ENCODE peak calls at places on chromosomes 6 and 20, in ten cellular contexts. One of them, this sample, is unnamed.

GRCh38 chr20:32564921-32565734 is 20.0 kb downstream of the NOL4L start:
- DNase-seq in stimulated activated CD4-positive, alpha-beta T cell treated with anti-CD3 and anti-CD28 coated beads, Interleukin-12 subunit alpha, Interleukin-12 subunit beta, amount 100 ng/mL, for 48 hours: no peak
- DNase-seq in naive thymus-derived CD8-positive, alpha-beta T cell: no peak
- DNase-seq in nephron progenitor cell: no peak
- DNase-seq in HFFc6: no peak
- DNase-seq in NCI-H82: no peak
- DNase-seq in fibroblast of mammary gland: no peak
- DNase-seq in right cardiac atrium: peak; percentile 87
- DNase-seq in left ventricle myocardium inferior: peak; percentile 57
- DNase-seq in activated CD8-positive, alpha-beta memory T cell treated with anti-CD3 and anti-CD28 coated beads for 4 hours: no peak
- DNase-seq in this sample: no peak

GRCh38 chr6:161271343-161272019 is 2.4 kb downstream of the AGPAT4 start:
- DNase-seq in stimulated activated CD4-positive, alpha-beta T cell treated with anti-CD3 and anti-CD28 coated beads, Interleukin-12 subunit alpha, Interleukin-12 subunit beta, amount 100 ng/mL, for 48 hours: no peak
- DNase-seq in left ventricle myocardium inferior: no peak
- DNase-seq in HFFc6: no peak
- DNase-seq in naive thymus-derived CD8-positive, alpha-beta T cell: no peak
- DNase-seq in NCI-H82: peak; percentile 43
- DNase-seq in nephron progenitor cell: no peak
- DNase-seq in activated CD8-positive, alpha-beta memory T cell treated with anti-CD3 and anti-CD28 coated beads for 4 hours: no peak
- DNase-seq in fibroblast of mammary gland: no peak
- DNase-seq in right cardiac atrium: no peak
- DNase-seq in this sample: no peak

GRCh38 chr6:37061157-37061804 is 55.8 kb downstream of the FGD2 start:
- DNase-seq in nephron progenitor cell: no peak
- DNase-seq in HFFc6: no peak
- DNase-seq in stimulated activated CD4-positive, alpha-beta T cell treated with anti-CD3 and anti-CD28 coated beads, Interleukin-12 subunit alpha, Interleukin-12 subunit beta, amount 100 ng/mL, for 48 hours: no peak
- DNase-seq in naive thymus-derived CD8-positive, alpha-beta T cell: no peak
- DNase-seq in left ventricle myocardium inferior: peak; percentile 40
- DNase-seq in NCI-H82: no peak
- DNase-seq in right cardiac atrium: peak; percentile 71
- DNase-seq in activated CD8-positive, alpha-beta memory T cell treated with anti-CD3 and anti-CD28 coated beads for 4 hours: no peak
- DNase-seq in fibroblast of mammary gland: no peak
- DNase-seq in this sample: peak; percentile 54

GRCh38 chr20:18702736-18703135 is 110.8 kb upstream of the SCP2D1 start:
- DNase-seq in NCI-H82: no peak
- DNase-seq in left ventricle myocardium inferior: peak; percentile 47
- DNase-seq in HFFc6: no peak
- DNase-seq in activated CD8-positive, alpha-beta memory T cell treated with anti-CD3 and anti-CD28 coated beads for 4 hours: no peak
- DNase-seq in nephron progenitor cell: no peak
- DNase-seq in fibroblast of mammary gland: peak; percentile 64
- DNase-seq in naive thymus-derived CD8-positive, alpha-beta T cell: no peak
- DNase-seq in right cardiac atrium: peak; percentile 74
- DNase-seq in stimulated activated CD4-positive, alpha-beta T cell treated with anti-CD3 and anti-CD28 coated beads, Interleukin-12 subunit alpha, Interleukin-12 subunit beta, amount 100 ng/mL, for 48 hours: no peak
- DNase-seq in this sample: no peak

GRCh38 chr20:6665621-6666345 is 101.7 kb upstream of the BMP2 start:
- DNase-seq in NCI-H82: no peak
- DNase-seq in left ventricle myocardium inferior: no peak
- DNase-seq in stimulated activated CD4-positive, alpha-beta T cell treated with anti-CD3 and anti-CD28 coated beads, Interleukin-12 subunit alpha, Interleukin-12 subunit beta, amount 100 ng/mL, for 48 hours: no peak
- DNase-seq in nephron progenitor cell: no peak
- DNase-seq in right cardiac atrium: no peak
- DNase-seq in HFFc6: no peak
- DNase-seq in naive thymus-derived CD8-positive, alpha-beta T cell: no peak
- DNase-seq in activated CD8-positive, alpha-beta memory T cell treated with anti-CD3 and anti-CD28 coated beads for 4 hours: no peak
- DNase-seq in fibroblast of mammary gland: no peak
- DNase-seq in this sample: no peak

GRCh38 chr20:4161447-4162251 is 146.3 kb upstream of the RNF24 start:
- DNase-seq in naive thymus-derived CD8-positive, alpha-beta T cell: no peak
- DNase-seq in activated CD8-positive, alpha-beta memory T cell treated with anti-CD3 and anti-CD28 coated beads for 4 hours: no peak
- DNase-seq in HFFc6: no peak
- DNase-seq in stimulated activated CD4-positive, alpha-beta T cell treated with anti-CD3 and anti-CD28 coated beads, Interleukin-12 subunit alpha, Interleukin-12 subunit beta, amount 100 ng/mL, for 48 hours: no peak
- DNase-seq in fibroblast of mammary gland: no peak
- DNase-seq in right cardiac atrium: no peak
- DNase-seq in nephron progenitor cell: no peak
- DNase-seq in NCI-H82: no peak
- DNase-seq in left ventricle myocardium inferior: no peak
- DNase-seq in this sample: peak; percentile 63

GRCh38 chr6:4776967-4777925 is 1.0 kb downstream of the CDYL start:
- DNase-seq in HFFc6: peak; percentile 24
- DNase-seq in naive thymus-derived CD8-positive, alpha-beta T cell: peak; percentile 23
- DNase-seq in activated CD8-positive, alpha-beta memory T cell treated with anti-CD3 and anti-CD28 coated beads for 4 hours: peak; percentile 1
- DNase-seq in fibroblast of mammary gland: peak; percentile 54
- DNase-seq in left ventricle myocardium inferior: no peak
- DNase-seq in stimulated activated CD4-positive, alpha-beta T cell treated with anti-CD3 and anti-CD28 coated beads, Interleukin-12 subunit alpha, Interleukin-12 subunit beta, amount 100 ng/mL, for 48 hours: no peak
- DNase-seq in NCI-H82: peak; percentile 57
- DNase-seq in nephron progenitor cell: no peak
- DNase-seq in right cardiac atrium: peak; percentile 74
- DNase-seq in this sample: no peak

GRCh38 chr20:48034754-48035153 is 249.5 kb upstream of the SULF2 start:
- DNase-seq in activated CD8-positive, alpha-beta memory T cell treated with anti-CD3 and anti-CD28 coated beads for 4 hours: no peak
- DNase-seq in right cardiac atrium: no peak
- DNase-seq in naive thymus-derived CD8-positive, alpha-beta T cell: no peak
- DNase-seq in left ventricle myocardium inferior: no peak
- DNase-seq in NCI-H82: no peak
- DNase-seq in nephron progenitor cell: no peak
- DNase-seq in HFFc6: no peak
- DNase-seq in stimulated activated CD4-positive, alpha-beta T cell treated with anti-CD3 and anti-CD28 coated beads, Interleukin-12 subunit alpha, Interleukin-12 subunit beta, amount 100 ng/mL, for 48 hours: no peak
- DNase-seq in fibroblast of mammary gland: no peak
- DNase-seq in this sample: no peak

GRCh38 chr6:25804804-25805203 is 27.0 kb downstream of the SLC17A1 start:
- DNase-seq in activated CD8-positive, alpha-beta memory T cell treated with anti-CD3 and anti-CD28 coated beads for 4 hours: no peak
- DNase-seq in left ventricle myocardium inferior: no peak
- DNase-seq in NCI-H82: no peak
- DNase-seq in stimulated activated CD4-positive, alpha-beta T cell treated with anti-CD3 and anti-CD28 coated beads, Interleukin-12 subunit alpha, Interleukin-12 subunit beta, amount 100 ng/mL, for 48 hours: no peak
- DNase-seq in naive thymus-derived CD8-positive, alpha-beta T cell: no peak
- DNase-seq in fibroblast of mammary gland: no peak
- DNase-seq in HFFc6: no peak
- DNase-seq in nephron progenitor cell: no peak
- DNase-seq in right cardiac atrium: no peak
- DNase-seq in this sample: no peak

GRCh38 chr20:57748601-57749130 is 38.9 kb upstream of the PMEPA1 start:
- DNase-seq in fibroblast of mammary gland: peak; percentile 44
- DNase-seq in left ventricle myocardium inferior: peak; percentile 84
- DNase-seq in stimulated activated CD4-positive, alpha-beta T cell treated with anti-CD3 and anti-CD28 coated beads, Interleukin-12 subunit alpha, Interleukin-12 subunit beta, amount 100 ng/mL, for 48 hours: peak; percentile 32
- DNase-seq in right cardiac atrium: peak; percentile 96
- DNase-seq in HFFc6: peak; percentile 72
- DNase-seq in nephron progenitor cell: no peak
- DNase-seq in NCI-H82: peak; percentile 91
- DNase-seq in activated CD8-positive, alpha-beta memory T cell treated with anti-CD3 and anti-CD28 coated beads for 4 hours: peak; percentile 6
- DNase-seq in naive thymus-derived CD8-positive, alpha-beta T cell: peak; percentile 36
- DNase-seq in this sample: peak; percentile 79

GRCh38 chr6:121652726-121653623 is 217.5 kb downstream of the GJA1 start:
- DNase-seq in naive thymus-derived CD8-positive, alpha-beta T cell: no peak
- DNase-seq in right cardiac atrium: no peak
- DNase-seq in fibroblast of mammary gland: peak; percentile 95
- DNase-seq in nephron progenitor cell: no peak
- DNase-seq in left ventricle myocardium inferior: no peak
- DNase-seq in NCI-H82: peak; percentile 3
- DNase-seq in HFFc6: peak; percentile 71
- DNase-seq in activated CD8-positive, alpha-beta memory T cell treated with anti-CD3 and anti-CD28 coated beads for 4 hours: no peak
- DNase-seq in stimulated activated CD4-positive, alpha-beta T cell treated with anti-CD3 and anti-CD28 coated beads, Interleukin-12 subunit alpha, Interleukin-12 subunit beta, amount 100 ng/mL, for 48 hours: no peak
- DNase-seq in this sample: no peak

GRCh38 chr6:116714761-116715160 is 33.8 kb downstream of the KPNA5 start:
- DNase-seq in NCI-H82: no peak
- DNase-seq in left ventricle myocardium inferior: no peak
- DNase-seq in right cardiac atrium: no peak
- DNase-seq in activated CD8-positive, alpha-beta memory T cell treated with anti-CD3 and anti-CD28 coated beads for 4 hours: no peak
- DNase-seq in naive thymus-derived CD8-positive, alpha-beta T cell: no peak
- DNase-seq in stimulated activated CD4-positive, alpha-beta T cell treated with anti-CD3 and anti-CD28 coated beads, Interleukin-12 subunit alpha, Interleukin-12 subunit beta, amount 100 ng/mL, for 48 hours: no peak
- DNase-seq in fibroblast of mammary gland: no peak
- DNase-seq in HFFc6: no peak
- DNase-seq in nephron progenitor cell: no peak
- DNase-seq in this sample: no peak

GRCh38 chr20:8932192-8933150 is 136.4 kb upstream of the PLCB4 start:
- DNase-seq in right cardiac atrium: no peak
- DNase-seq in left ventricle myocardium inferior: no peak
- DNase-seq in NCI-H82: no peak
- DNase-seq in naive thymus-derived CD8-positive, alpha-beta T cell: no peak
- DNase-seq in stimulated activated CD4-positive, alpha-beta T cell treated with anti-CD3 and anti-CD28 coated beads, Interleukin-12 subunit alpha, Interleukin-12 subunit beta, amount 100 ng/mL, for 48 hours: no peak
- DNase-seq in activated CD8-positive, alpha-beta memory T cell treated with anti-CD3 and anti-CD28 coated beads for 4 hours: no peak
- DNase-seq in fibroblast of mammary gland: peak; percentile 78
- DNase-seq in nephron progenitor cell: no peak
- DNase-seq in HFFc6: peak; percentile 98
- DNase-seq in this sample: no peak

GRCh38 chr6:110341671-110342304 is 16.4 kb downstream of the METTL24 start:
- DNase-seq in stimulated activated CD4-positive, alpha-beta T cell treated with anti-CD3 and anti-CD28 coated beads, Interleukin-12 subunit alpha, Interleukin-12 subunit beta, amount 100 ng/mL, for 48 hours: no peak
- DNase-seq in HFFc6: peak; percentile 34
- DNase-seq in right cardiac atrium: no peak
- DNase-seq in left ventricle myocardium inferior: no peak
- DNase-seq in NCI-H82: peak; percentile 76
- DNase-seq in nephron progenitor cell: peak; percentile 49
- DNase-seq in activated CD8-positive, alpha-beta memory T cell treated with anti-CD3 and anti-CD28 coated beads for 4 hours: no peak
- DNase-seq in fibroblast of mammary gland: peak; percentile 17
- DNase-seq in naive thymus-derived CD8-positive, alpha-beta T cell: no peak
- DNase-seq in this sample: no peak

GRCh38 chr6:79518850-79519249 is 18.4 kb downstream of the LCA5 start:
- DNase-seq in NCI-H82: no peak
- DNase-seq in left ventricle myocardium inferior: no peak
- DNase-seq in HFFc6: no peak
- DNase-seq in fibroblast of mammary gland: no peak
- DNase-seq in nephron progenitor cell: no peak
- DNase-seq in naive thymus-derived CD8-positive, alpha-beta T cell: no peak
- DNase-seq in stimulated activated CD4-positive, alpha-beta T cell treated with anti-CD3 and anti-CD28 coated beads, Interleukin-12 subunit alpha, Interleukin-12 subunit beta, amount 100 ng/mL, for 48 hours: no peak
- DNase-seq in activated CD8-positive, alpha-beta memory T cell treated with anti-CD3 and anti-CD28 coated beads for 4 hours: no peak
- DNase-seq in right cardiac atrium: no peak
- DNase-seq in this sample: no peak

GRCh38 chr20:49559411-49560081 is 8.4 kb downstream of the PTGIS start:
- DNase-seq in stimulated activated CD4-positive, alpha-beta T cell treated with anti-CD3 and anti-CD28 coated beads, Interleukin-12 subunit alpha, Interleukin-12 subunit beta, amount 100 ng/mL, for 48 hours: no peak
- DNase-seq in right cardiac atrium: no peak
- DNase-seq in left ventricle myocardium inferior: no peak
- DNase-seq in fibroblast of mammary gland: peak; percentile 98
- DNase-seq in nephron progenitor cell: no peak
- DNase-seq in activated CD8-positive, alpha-beta memory T cell treated with anti-CD3 and anti-CD28 coated beads for 4 hours: no peak
- DNase-seq in NCI-H82: no peak
- DNase-seq in naive thymus-derived CD8-positive, alpha-beta T cell: no peak
- DNase-seq in HFFc6: peak; percentile 42
- DNase-seq in this sample: no peak

GRCh38 chr6:16762547-16763477 is 1.6 kb upstream of the ATXN1 start:
- DNase-seq in left ventricle myocardium inferior: no peak
- DNase-seq in HFFc6: peak; percentile 92
- DNase-seq in activated CD8-positive, alpha-beta memory T cell treated with anti-CD3 and anti-CD28 coated beads for 4 hours: no peak
- DNase-seq in stimulated activated CD4-positive, alpha-beta T cell treated with anti-CD3 and anti-CD28 coated beads, Interleukin-12 subunit alpha, Interleukin-12 subunit beta, amount 100 ng/mL, for 48 hours: peak; percentile 24
- DNase-seq in fibroblast of mammary gland: peak; percentile 97
- DNase-seq in naive thymus-derived CD8-positive, alpha-beta T cell: peak; percentile 55
- DNase-seq in NCI-H82: peak; percentile 72
- DNase-seq in nephron progenitor cell: peak; percentile 14
- DNase-seq in right cardiac atrium: peak; percentile 77
- DNase-seq in this sample: peak; percentile 32

GRCh38 chr20:44861547-44862006 is 23.9 kb upstream of the YWHAB start:
- DNase-seq in nephron progenitor cell: no peak
- DNase-seq in naive thymus-derived CD8-positive, alpha-beta T cell: no peak
- DNase-seq in fibroblast of mammary gland: peak; percentile 81
- DNase-seq in NCI-H82: no peak
- DNase-seq in HFFc6: peak; percentile 70
- DNase-seq in activated CD8-positive, alpha-beta memory T cell treated with anti-CD3 and anti-CD28 coated beads for 4 hours: no peak
- DNase-seq in stimulated activated CD4-positive, alpha-beta T cell treated with anti-CD3 and anti-CD28 coated beads, Interleukin-12 subunit alpha, Interleukin-12 subunit beta, amount 100 ng/mL, for 48 hours: no peak
- DNase-seq in right cardiac atrium: peak; percentile 67
- DNase-seq in left ventricle myocardium inferior: no peak
- DNase-seq in this sample: no peak

GRCh38 chr6:169172435-169172834 is 81.2 kb downstream of the THBS2 start:
- DNase-seq in activated CD8-positive, alpha-beta memory T cell treated with anti-CD3 and anti-CD28 coated beads for 4 hours: no peak
- DNase-seq in naive thymus-derived CD8-positive, alpha-beta T cell: no peak
- DNase-seq in left ventricle myocardium inferior: no peak
- DNase-seq in nephron progenitor cell: no peak
- DNase-seq in NCI-H82: no peak
- DNase-seq in fibroblast of mammary gland: peak; percentile 94
- DNase-seq in right cardiac atrium: peak; percentile 73
- DNase-seq in stimulated activated CD4-positive, alpha-beta T cell treated with anti-CD3 and anti-CD28 coated beads, Interleukin-12 subunit alpha, Interleukin-12 subunit beta, amount 100 ng/mL, for 48 hours: no peak
- DNase-seq in HFFc6: peak; percentile 87
- DNase-seq in this sample: no peak

GRCh38 chr20:63050406-63050805 is 43.6 kb upstream of the BHLHE23 start:
- DNase-seq in left ventricle myocardium inferior: no peak
- DNase-seq in NCI-H82: no peak
- DNase-seq in HFFc6: no peak
- DNase-seq in naive thymus-derived CD8-positive, alpha-beta T cell: no peak
- DNase-seq in nephron progenitor cell: no peak
- DNase-seq in right cardiac atrium: no peak
- DNase-seq in activated CD8-positive, alpha-beta memory T cell treated with anti-CD3 and anti-CD28 coated beads for 4 hours: no peak
- DNase-seq in stimulated activated CD4-positive, alpha-beta T cell treated with anti-CD3 and anti-CD28 coated beads, Interleukin-12 subunit alpha, Interleukin-12 subunit beta, amount 100 ng/mL, for 48 hours: no peak
- DNase-seq in fibroblast of mammary gland: no peak
- DNase-seq in this sample: no peak

GRCh38 chr20:16555754-16556153 is 17.5 kb downstream of the KIF16B start:
- DNase-seq in right cardiac atrium: no peak
- DNase-seq in stimulated activated CD4-positive, alpha-beta T cell treated with anti-CD3 and anti-CD28 coated beads, Interleukin-12 subunit alpha, Interleukin-12 subunit beta, amount 100 ng/mL, for 48 hours: no peak
- DNase-seq in fibroblast of mammary gland: peak; percentile 83
- DNase-seq in HFFc6: no peak
- DNase-seq in activated CD8-positive, alpha-beta memory T cell treated with anti-CD3 and anti-CD28 coated beads for 4 hours: no peak
- DNase-seq in left ventricle myocardium inferior: no peak
- DNase-seq in NCI-H82: no peak
- DNase-seq in nephron progenitor cell: no peak
- DNase-seq in naive thymus-derived CD8-positive, alpha-beta T cell: no peak
- DNase-seq in this sample: no peak

GRCh38 chr6:25202505-25202904 is 76.7 kb upstream of the CARMIL1 start:
- DNase-seq in stimulated activated CD4-positive, alpha-beta T cell treated with anti-CD3 and anti-CD28 coated beads, Interleukin-12 subunit alpha, Interleukin-12 subunit beta, amount 100 ng/mL, for 48 hours: no peak
- DNase-seq in left ventricle myocardium inferior: no peak
- DNase-seq in NCI-H82: no peak
- DNase-seq in nephron progenitor cell: no peak
- DNase-seq in right cardiac atrium: no peak
- DNase-seq in naive thymus-derived CD8-positive, alpha-beta T cell: no peak
- DNase-seq in activated CD8-positive, alpha-beta memory T cell treated with anti-CD3 and anti-CD28 coated beads for 4 hours: no peak
- DNase-seq in fibroblast of mammary gland: peak; percentile 87
- DNase-seq in HFFc6: peak; percentile 73
- DNase-seq in this sample: no peak

GRCh38 chr20:48287552-48288170 is 502.4 kb upstream of the SULF2 start:
- DNase-seq in right cardiac atrium: no peak
- DNase-seq in left ventricle myocardium inferior: no peak
- DNase-seq in fibroblast of mammary gland: no peak
- DNase-seq in nephron progenitor cell: no peak
- DNase-seq in HFFc6: no peak
- DNase-seq in activated CD8-positive, alpha-beta memory T cell treated with anti-CD3 and anti-CD28 coated beads for 4 hours: no peak
- DNase-seq in stimulated activated CD4-positive, alpha-beta T cell treated with anti-CD3 and anti-CD28 coated beads, Interleukin-12 subunit alpha, Interleukin-12 subunit beta, amount 100 ng/mL, for 48 hours: no peak
- DNase-seq in naive thymus-derived CD8-positive, alpha-beta T cell: no peak
- DNase-seq in NCI-H82: no peak
- DNase-seq in this sample: no peak

GRCh38 chr6:34867484-34867883 is 20.4 kb downstream of the TAF11 start:
- DNase-seq in activated CD8-positive, alpha-beta memory T cell treated with anti-CD3 and anti-CD28 coated beads for 4 hours: no peak
- DNase-seq in NCI-H82: peak; percentile 10
- DNase-seq in left ventricle myocardium inferior: no peak
- DNase-seq in stimulated activated CD4-positive, alpha-beta T cell treated with anti-CD3 and anti-CD28 coated beads, Interleukin-12 subunit alpha, Interleukin-12 subunit beta, amount 100 ng/mL, for 48 hours: no peak
- DNase-seq in right cardiac atrium: no peak
- DNase-seq in nephron progenitor cell: no peak
- DNase-seq in HFFc6: peak; percentile 1
- DNase-seq in naive thymus-derived CD8-positive, alpha-beta T cell: no peak
- DNase-seq in fibroblast of mammary gland: peak; percentile 2
- DNase-seq in this sample: no peak

GRCh38 chr6:14713966-14714631 is 531.8 kb upstream of the JARID2 start:
- DNase-seq in right cardiac atrium: no peak
- DNase-seq in left ventricle myocardium inferior: no peak
- DNase-seq in nephron progenitor cell: no peak
- DNase-seq in NCI-H82: no peak
- DNase-seq in stimulated activated CD4-positive, alpha-beta T cell treated with anti-CD3 and anti-CD28 coated beads, Interleukin-12 subunit alpha, Interleukin-12 subunit beta, amount 100 ng/mL, for 48 hours: no peak
- DNase-seq in activated CD8-positive, alpha-beta memory T cell treated with anti-CD3 and anti-CD28 coated beads for 4 hours: no peak
- DNase-seq in naive thymus-derived CD8-positive, alpha-beta T cell: no peak
- DNase-seq in HFFc6: no peak
- DNase-seq in fibroblast of mammary gland: no peak
- DNase-seq in this sample: no peak

GRCh38 chr6:85747654-85748053 is 105.0 kb upstream of the SYNCRIP start:
- DNase-seq in fibroblast of mammary gland: peak; percentile 28
- DNase-seq in right cardiac atrium: no peak
- DNase-seq in left ventricle myocardium inferior: no peak
- DNase-seq in nephron progenitor cell: no peak
- DNase-seq in HFFc6: peak; percentile 61
- DNase-seq in stimulated activated CD4-positive, alpha-beta T cell treated with anti-CD3 and anti-CD28 coated beads, Interleukin-12 subunit alpha, Interleukin-12 subunit beta, amount 100 ng/mL, for 48 hours: no peak
- DNase-seq in naive thymus-derived CD8-positive, alpha-beta T cell: no peak
- DNase-seq in NCI-H82: no peak
- DNase-seq in activated CD8-positive, alpha-beta memory T cell treated with anti-CD3 and anti-CD28 coated beads for 4 hours: no peak
- DNase-seq in this sample: no peak

GRCh38 chr20:57620274-57620990 is at the start of gene ZBP1:
- DNase-seq in left ventricle myocardium inferior: no peak
- DNase-seq in naive thymus-derived CD8-positive, alpha-beta T cell: peak; percentile 46
- DNase-seq in stimulated activated CD4-positive, alpha-beta T cell treated with anti-CD3 and anti-CD28 coated beads, Interleukin-12 subunit alpha, Interleukin-12 subunit beta, amount 100 ng/mL, for 48 hours: no peak
- DNase-seq in activated CD8-positive, alpha-beta memory T cell treated with anti-CD3 and anti-CD28 coated beads for 4 hours: no peak
- DNase-seq in right cardiac atrium: no peak
- DNase-seq in HFFc6: no peak
- DNase-seq in fibroblast of mammary gland: no peak
- DNase-seq in nephron progenitor cell: no peak
- DNase-seq in NCI-H82: no peak
- DNase-seq in this sample: no peak

GRCh38 chr20:17843246-17844132 is 125.1 kb downstream of the SNX5 start:
- DNase-seq in nephron progenitor cell: no peak
- DNase-seq in activated CD8-positive, alpha-beta memory T cell treated with anti-CD3 and anti-CD28 coated beads for 4 hours: no peak
- DNase-seq in left ventricle myocardium inferior: peak; percentile 54
- DNase-seq in HFFc6: peak; percentile 97
- DNase-seq in NCI-H82: no peak
- DNase-seq in fibroblast of mammary gland: peak; percentile 96
- DNase-seq in right cardiac atrium: peak; percentile 84
- DNase-seq in naive thymus-derived CD8-positive, alpha-beta T cell: no peak
- DNase-seq in stimulated activated CD4-positive, alpha-beta T cell treated with anti-CD3 and anti-CD28 coated beads, Interleukin-12 subunit alpha, Interleukin-12 subunit beta, amount 100 ng/mL, for 48 hours: no peak
- DNase-seq in this sample: no peak